ENCODE peak calls at places on chromosome 18, in nine cellular contexts. U is Panc1; M is tibial artery; C is HCT116; R is CD4-positive, alpha-beta T cell; E is breast epithelium; Q is heart right ventricle; Y is thoracic aorta; Z is endodermal cell. I is an unnamed sample.

GRCh38 chr18:30992231-30992630 is 50.3 kb downstream of the DSC3 start:
- DNase-seq in M (no peak), E (no peak), U (no peak), R (no peak), Q (no peak), Z (no peak), C (no peak), Y (no peak), I (no peak)

GRCh38 chr18:12295389-12296086 is 12.5 kb upstream of the TUBB6 start:
- DNase-seq in M (no peak), U (no peak), R (no peak), Q (no peak), Y (no peak), C (no peak), E (no peak), Z (no peak), I (no peak)

GRCh38 chr18:35050004-35050623 is 8.9 kb downstream of the MAPRE2 start:
- DNase-seq in M (no peak), E (no peak), Y (no peak), R (no peak), U (no peak), C (no peak), Q (no peak), Z (no peak), I (no peak)

GRCh38 chr18:48913201-48913600 is 37.6 kb downstream of the SMAD7 start:
- DNase-seq in Y (no peak), Q (no peak), R (peak; percentile 45), M (peak; percentile 52), E (no peak), U (no peak), Z (peak; percentile 64), C (no peak), I (no peak)

GRCh38 chr18:51107594-51108305 is 77.7 kb downstream of the SMAD4 start:
- DNase-seq in Q (no peak), Z (peak; percentile 28), R (no peak), M (no peak), E (no peak), Y (no peak), C (no peak), U (no peak), I (no peak)

GRCh38 chr18:48951448-48952286 is 902 bp upstream of the SMAD7 start:
- DNase-seq in Q (peak; percentile 89), Y (no peak), C (no peak), R (peak; percentile 70), Z (peak; percentile 95), E (peak; percentile 87), M (peak; percentile 95), U (no peak), I (peak; percentile 84)

GRCh38 chr18:285817-286216 is 18.0 kb upstream of the THOC1 start:
- DNase-seq in R (no peak), Q (no peak), Y (no peak), C (no peak), U (no peak), E (no peak), Z (no peak), M (no peak), I (no peak)

GRCh38 chr18:23279931-23280330 is 144.6 kb downstream of the CABLES1 start:
- DNase-seq in Z (no peak), Q (no peak), E (no peak), R (no peak), U (no peak), M (no peak), C (no peak), Y (no peak), I (no peak)

GRCh38 chr18:11310476-11311086 is 161.2 kb upstream of the PIEZO2 start:
- DNase-seq in R (no peak), E (no peak), U (peak; percentile 42), M (no peak), Z (peak; percentile 92), Y (no peak), C (peak; percentile 22), Q (peak; percentile 31), I (no peak)

GRCh38 chr18:1505856-1506255 is 601.2 kb downstream of the ADCYAP1 start:
- DNase-seq in C (no peak), M (no peak), U (no peak), Z (peak; percentile 65), E (no peak), Y (no peak), Q (no peak), R (no peak), I (no peak)

GRCh38 chr18:58297198-58297597 is 253.2 kb downstream of the NEDD4L start:
- DNase-seq in C (no peak), E (no peak), Q (no peak), M (no peak), Y (no peak), Z (no peak), R (no peak), U (no peak), I (no peak)

GRCh38 chr18:79988925-79989361 is 580 bp upstream of the TXNL4A start:
- DNase-seq in R (no peak), E (peak; percentile 61), M (no peak), U (no peak), Q (no peak), Y (no peak), Z (no peak), C (no peak), I (no peak)

GRCh38 chr18:79987566-79987965 is 797 bp downstream of the TXNL4A start:
- DNase-seq in Y (no peak), M (no peak), R (no peak), E (no peak), U (no peak), Z (no peak), Q (no peak), C (no peak), I (no peak)

GRCh38 chr18:79986726-79987125 is 1.6 kb downstream of the TXNL4A start:
- DNase-seq in E (no peak), R (no peak), C (no peak), Q (no peak), U (no peak), Y (no peak), M (no peak), Z (no peak), I (no peak)

GRCh38 chr18:79985172-79985571 is 3.2 kb downstream of the TXNL4A start:
- DNase-seq in U (no peak), Q (no peak), Y (no peak), Z (no peak), M (no peak), C (no peak), R (no peak), E (no peak), I (no peak)

DNA sequence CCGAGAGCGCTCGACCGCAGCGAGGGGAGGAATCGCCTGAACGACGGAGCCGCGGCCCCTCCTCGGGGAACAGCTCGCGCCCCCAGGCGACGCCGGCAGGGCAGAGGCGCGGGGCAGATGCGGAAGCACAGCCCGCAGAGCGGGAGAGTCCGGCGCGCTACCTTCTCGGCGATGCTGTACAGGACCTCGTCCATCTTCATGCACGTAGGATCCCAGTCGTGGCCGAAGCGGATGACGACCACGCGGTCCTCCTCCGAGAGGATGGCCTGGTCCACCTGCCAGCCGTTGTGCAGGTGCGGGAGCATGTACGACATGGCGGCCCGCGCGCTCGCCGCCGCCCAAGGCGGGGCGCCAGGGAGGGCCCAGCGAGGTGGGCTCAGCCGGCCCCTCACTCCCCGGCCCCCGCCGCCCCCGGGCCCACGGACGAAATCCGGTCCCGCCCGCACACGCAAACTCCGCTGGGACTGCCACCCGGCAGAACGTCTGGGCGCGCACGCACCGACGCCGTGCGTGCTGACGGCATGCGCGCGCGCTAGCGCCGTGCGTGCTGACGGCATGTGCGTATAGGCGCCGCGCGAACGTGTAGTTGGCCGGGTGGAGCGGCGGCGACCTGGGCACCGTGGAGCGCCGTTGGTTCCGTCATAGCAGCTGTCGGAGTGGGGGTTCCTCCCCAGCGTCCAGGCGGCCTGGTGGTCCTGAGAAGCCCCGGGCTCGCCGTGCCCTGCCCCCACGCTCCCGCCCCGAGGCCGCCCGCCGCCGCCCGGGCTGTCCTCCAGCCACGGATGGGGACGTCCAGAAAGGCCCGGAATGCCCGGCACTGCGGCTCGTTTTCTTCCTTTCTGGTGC is at the start of gene TXNL4A:
- DNase-seq in E (peak; percentile 75), Q (peak; percentile 88), C (no peak), Y (peak; percentile 12), M (peak; percentile 89), Z (peak; percentile 88), U (peak; percentile 52), R (peak; percentile 77), I (peak; percentile 85)
- H3K27me3 ChIP-seq in E (no peaks in the 10 kb centered on the region), Q (no peaks in the 10 kb centered on the region), C (no peaks in the 10 kb centered on the region), Y (no peaks in the 10 kb centered on the region), M (no peaks in the 10 kb centered on the region), Z (peaks cover 32% of the 10 kb centered on the region), U (no peaks in the 10 kb centered on the region), R (no peaks in the 10 kb centered on the region), I (no peaks in the 10 kb centered on the region)

DNA sequence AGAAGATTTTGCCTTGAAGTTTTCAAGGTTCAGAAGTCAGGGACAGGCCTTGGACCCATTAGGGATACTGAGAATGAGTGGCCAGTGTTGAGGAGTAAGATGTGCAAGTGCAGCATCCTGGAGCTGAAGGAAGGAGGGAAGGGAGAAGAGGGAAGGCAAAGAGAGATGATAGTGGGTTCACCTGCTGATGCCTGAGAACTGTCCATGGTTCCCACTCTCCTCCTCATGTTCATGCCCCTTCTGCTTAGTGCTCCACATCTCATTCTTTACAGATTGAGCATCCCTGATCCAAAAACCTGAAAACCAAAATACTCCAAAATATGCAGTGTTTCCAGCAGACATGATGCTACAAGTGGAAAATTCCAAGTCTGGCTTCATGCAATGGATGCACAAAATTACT is 137.8 kb downstream of the CCDC102B start:
- DNase-seq in C (no peak), U (no peak), R (no peak), Z (no peak), E (no peak), M (no peak), Y (no peak), Q (no peak), I (no peak)
- H3K27ac ChIP-seq in C (no peak overlapping the region), U (no peak overlapping the region), R (no peak overlapping the region), Z (no peak overlapping the region), E (no peak overlapping the region), M (no peak overlapping the region), Y (no peak overlapping the region), Q (no peak overlapping the region), I (no peak overlapping the region)

GRCh38 chr18:7926526-7926925 is 359.4 kb downstream of the PTPRM start:
- DNase-seq in Y (no peak), C (peak; percentile 64), Q (no peak), M (no peak), E (no peak), U (no peak), Z (peak; percentile 75), R (no peak), I (no peak)
- TF ChIP-seq CTCF in Y (no peak), C (peak; percentile 63), Q (no peak), M (no peak), E (no peak), U (no peak), Z (peak; percentile 83), R (no peak), I (no peak)

DNA sequence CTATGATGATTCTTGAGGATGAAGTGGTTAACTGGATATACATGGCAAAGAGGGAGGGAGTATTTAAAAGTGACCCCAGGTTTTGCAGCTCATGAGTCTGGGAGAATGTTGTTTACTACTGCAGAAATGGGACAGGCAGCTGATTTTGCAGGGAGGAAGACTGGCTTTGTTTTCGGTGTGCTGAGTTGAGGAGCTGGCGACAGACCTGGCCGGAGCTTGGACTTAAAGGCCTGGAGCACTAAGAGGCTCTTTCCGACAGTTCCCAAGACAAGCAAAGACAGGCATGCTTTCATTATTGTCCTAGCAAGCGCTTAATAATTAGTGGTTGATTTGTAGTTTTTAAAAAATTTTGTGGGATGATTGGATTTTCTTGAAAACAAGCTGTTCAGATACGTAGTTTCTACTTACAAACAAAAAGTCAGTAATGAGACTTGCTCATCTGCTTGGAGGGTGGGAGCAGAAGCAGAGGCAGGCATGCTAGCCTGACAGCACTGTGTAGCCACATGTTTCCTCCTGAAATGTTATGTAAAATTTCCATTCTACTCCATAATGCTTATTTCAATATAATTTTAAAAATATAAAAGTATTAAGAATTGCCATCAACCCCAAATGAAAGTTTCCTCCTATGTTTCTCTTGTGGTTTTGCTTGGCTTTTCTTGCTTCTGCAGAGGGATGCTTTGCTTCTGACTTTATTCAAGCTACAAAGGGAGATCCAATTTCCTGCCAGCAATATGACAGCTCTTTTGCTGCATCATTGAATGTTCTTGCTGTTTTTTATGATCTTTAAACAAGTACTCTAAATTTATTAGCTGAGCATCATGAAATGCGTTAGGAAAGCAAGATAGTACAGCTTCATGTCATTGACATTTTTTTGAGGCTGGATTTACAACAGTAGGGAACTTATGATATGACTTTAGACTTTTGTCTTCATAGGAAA is 75.8 kb downstream of the PHLPP1 start:
- DNase-seq in Y (no peak), Z (no peak), Q (no peak), E (no peak), R (no peak), M (no peak), C (no peak), U (no peak), I (no peak)
- H3K27me3 ChIP-seq in Y (no peaks in the 10 kb centered on the region), Z (no peaks in the 10 kb centered on the region), Q (no peaks in the 10 kb centered on the region), E (no peaks in the 10 kb centered on the region), R (no peaks in the 10 kb centered on the region), M (no peaks in the 10 kb centered on the region), C (no peaks in the 10 kb centered on the region), U (no peaks in the 10 kb centered on the region), I (no peaks in the 10 kb centered on the region)